ENCODE peak calls at places on chromosomes 16 and 17, in eight cellular contexts. Y, Z, W, S, R, X, L and P are unnamed samples.

GRCh38 chr16:47013910-47014309 is 40.4 kb upstream of the DNAJA2 start:
- DNase-seq in Y (no peak), Z (no peak), W (no peak), S (no peak), R (no peak), X (no peak), L (no peak), P (no peak)

GRCh38 chr17:17506893-17507464 is 10.8 kb upstream of the RASD1 start:
- DNase-seq in Y (no peak), Z (no peak), W (no peak), S (no peak), R (peak; percentile 78), X (peak; percentile 48), L (no peak), P (peak; percentile 83)

GRCh38 chr17:82019905-82020873 is 2.5 kb downstream of the CENPX start:
- DNase-seq in Y (peak; percentile 41), Z (peak; percentile 52), W (peak; percentile 21), S (no peak), R (peak; percentile 98), X (peak; percentile 88), L (peak; percentile 76), P (peak; percentile 70)

GRCh38 chr16:53530046-53530445 is 27.0 kb upstream of the AKTIP start:
- DNase-seq in Y (no peak), Z (no peak), W (no peak), S (no peak), R (no peak), X (peak; percentile 61), L (no peak), P (no peak)

GRCh38 chr16:10607157-10607556 is 26.8 kb upstream of the EMP2 start:
- DNase-seq in Y (no peak), Z (no peak), W (no peak), S (no peak), R (no peak), X (no peak), L (no peak), P (no peak)

GRCh38 chr16:58222532-58223316 is 24.8 kb upstream of the CSNK2A2 start:
- DNase-seq in Y (no peak), Z (peak; percentile 88), W (peak; percentile 25), S (peak; percentile 45), R (peak; percentile 76), X (no peak), L (no peak), P (no peak)

GRCh38 chr17:57810740-57811632 is 38.9 kb downstream of the MRPS23 start:
- DNase-seq in Y (peak; percentile 28), Z (no peak), W (peak; percentile 4), S (peak; percentile 86), R (peak; percentile 45), X (peak; percentile 74), L (no peak), P (peak; percentile 69)

GRCh38 chr17:49132699-49133364 is at the start of gene B4GALNT2:
- DNase-seq in Y (no peak), Z (peak; percentile 32), W (no peak), S (no peak), R (peak; percentile 90), X (peak; percentile 39), L (no peak), P (no peak)

GRCh38 chr16:46607529-46607928 is 13.7 kb downstream of the SHCBP1 start:
- DNase-seq in Y (peak; percentile 84), Z (peak; percentile 72), W (peak; percentile 76), S (peak; percentile 88), R (no peak), X (no peak), L (peak; percentile 55), P (no peak)

GRCh38 chr17:76540381-76541300 is 797 bp downstream of the PRCD start:
- DNase-seq in Y (peak; percentile 96), Z (peak; percentile 96), W (peak; percentile 94), S (peak; percentile 97), R (peak; percentile 100), X (peak; percentile 93), L (peak; percentile 41), P (peak; percentile 90)

GRCh38 chr16:2686912-2687507 is 4.7 kb downstream of the KCTD5 start:
- DNase-seq in Y (no peak), Z (no peak), W (no peak), S (no peak), R (peak; percentile 83), X (no peak), L (peak; percentile 91), P (peak; percentile 30)

GRCh38 chr17:32452281-32452680 is 8.0 kb downstream of the PSMD11 start:
- DNase-seq in Y (no peak), Z (no peak), W (peak; percentile 73), S (no peak), R (no peak), X (no peak), L (no peak), P (no peak)

GRCh38 chr17:34579017-34579946 is at the start of gene TMEM132E:
- DNase-seq in Y (peak; percentile 10), Z (peak; percentile 10), W (peak; percentile 2), S (peak; percentile 12), R (peak; percentile 90), X (peak; percentile 75), L (no peak), P (peak; percentile 29)

GRCh38 chr16:10661236-10661635 is 33.5 kb downstream of the TEKT5 start:
- DNase-seq in Y (no peak), Z (no peak), W (no peak), S (no peak), R (no peak), X (no peak), L (no peak), P (no peak)

GRCh38 chr17:46948544-46948943 is 25.6 kb downstream of the GOSR2 start:
- DNase-seq in Y (no peak), Z (no peak), W (no peak), S (no peak), R (no peak), X (no peak), L (no peak), P (no peak)

GRCh38 chr16:49754495-49755290 is 101.2 kb downstream of the ZNF423 start:
- DNase-seq in Y (no peak), Z (no peak), W (no peak), S (peak; percentile 33), R (peak; percentile 76), X (peak; percentile 50), L (peak; percentile 3), P (peak; percentile 45)

GRCh38 chr17:72822358-72823023 is 270.0 kb downstream of the SLC39A11 start:
- DNase-seq in Y (no peak), Z (no peak), W (no peak), S (peak; percentile 49), R (no peak), X (no peak), L (peak; percentile 31), P (no peak)

DNA sequence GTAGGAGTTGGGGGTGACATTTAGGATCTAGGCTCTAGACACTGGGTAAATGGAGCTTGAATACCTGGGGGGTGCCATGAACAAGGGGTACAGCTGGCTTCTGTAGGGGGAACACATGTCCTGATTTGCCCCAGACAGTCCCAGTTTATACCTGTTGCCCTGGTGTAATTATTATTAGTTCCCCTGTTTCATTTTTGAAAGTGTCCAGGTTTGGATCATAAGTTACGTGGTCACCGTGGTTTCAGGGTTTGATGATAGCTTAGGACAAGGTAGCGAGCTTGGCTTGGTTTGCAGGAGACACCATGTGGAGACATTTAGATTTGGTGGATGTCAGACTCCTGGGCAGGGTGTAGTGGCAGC is 5.5 kb downstream of the MLLT6 start:
- DNase-seq in Y (no peak), Z (no peak), W (no peak), S (no peak), R (peak; percentile 59), X (no peak), L (no peak), P (no peak)
- H3K4me3 ChIP-seq in Y (no peak overlapping the region), Z (no peak overlapping the region), W (no peak overlapping the region), S (no peak overlapping the region), R (no peak overlapping the region), X (no peak overlapping the region), L (no peak overlapping the region), P (no peak overlapping the region)

DNA sequence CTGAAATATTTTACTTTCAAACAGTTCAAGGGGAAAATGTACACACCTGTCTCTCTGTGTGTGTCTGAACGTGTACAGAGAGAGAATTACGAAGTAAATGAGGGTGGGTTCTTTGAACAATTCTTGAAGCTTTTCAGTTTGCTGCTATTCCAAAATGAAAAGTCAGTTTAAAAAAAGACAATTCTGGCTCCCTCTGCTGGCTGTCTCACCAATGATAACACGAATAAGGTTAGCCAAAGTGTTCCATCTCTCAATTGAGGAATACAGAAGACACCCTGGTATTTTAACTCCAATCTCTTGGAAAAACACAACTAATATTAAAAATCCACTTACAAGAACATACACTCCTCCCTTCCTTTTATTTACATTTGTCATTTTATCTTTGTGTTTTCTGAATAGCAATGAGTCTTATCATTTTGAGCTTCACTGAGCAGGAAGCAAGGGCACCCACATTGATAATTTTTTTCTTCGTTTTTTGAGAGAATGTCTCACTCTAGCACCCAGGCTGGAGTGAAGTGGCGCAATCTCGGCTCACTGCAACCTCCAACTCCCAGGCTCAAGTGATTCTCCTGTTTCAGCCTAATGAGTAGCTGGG is 20.5 kb downstream of the EFTUD2 start:
- DNase-seq in Y (peak; percentile 48), Z (peak; percentile 36), W (peak; percentile 38), S (peak; percentile 60), R (peak; percentile 87), X (peak; percentile 47), L (peak; percentile 18), P (no peak)
- TF ChIP-seq CTCF in Y (peak; percentile 62), Z (peak; percentile 65), W (peak; percentile 66), S (peak; percentile 71), R (peak; percentile 72), X (peak; percentile 80), L (peak; percentile 44), P (peak; percentile 64)

DNA sequence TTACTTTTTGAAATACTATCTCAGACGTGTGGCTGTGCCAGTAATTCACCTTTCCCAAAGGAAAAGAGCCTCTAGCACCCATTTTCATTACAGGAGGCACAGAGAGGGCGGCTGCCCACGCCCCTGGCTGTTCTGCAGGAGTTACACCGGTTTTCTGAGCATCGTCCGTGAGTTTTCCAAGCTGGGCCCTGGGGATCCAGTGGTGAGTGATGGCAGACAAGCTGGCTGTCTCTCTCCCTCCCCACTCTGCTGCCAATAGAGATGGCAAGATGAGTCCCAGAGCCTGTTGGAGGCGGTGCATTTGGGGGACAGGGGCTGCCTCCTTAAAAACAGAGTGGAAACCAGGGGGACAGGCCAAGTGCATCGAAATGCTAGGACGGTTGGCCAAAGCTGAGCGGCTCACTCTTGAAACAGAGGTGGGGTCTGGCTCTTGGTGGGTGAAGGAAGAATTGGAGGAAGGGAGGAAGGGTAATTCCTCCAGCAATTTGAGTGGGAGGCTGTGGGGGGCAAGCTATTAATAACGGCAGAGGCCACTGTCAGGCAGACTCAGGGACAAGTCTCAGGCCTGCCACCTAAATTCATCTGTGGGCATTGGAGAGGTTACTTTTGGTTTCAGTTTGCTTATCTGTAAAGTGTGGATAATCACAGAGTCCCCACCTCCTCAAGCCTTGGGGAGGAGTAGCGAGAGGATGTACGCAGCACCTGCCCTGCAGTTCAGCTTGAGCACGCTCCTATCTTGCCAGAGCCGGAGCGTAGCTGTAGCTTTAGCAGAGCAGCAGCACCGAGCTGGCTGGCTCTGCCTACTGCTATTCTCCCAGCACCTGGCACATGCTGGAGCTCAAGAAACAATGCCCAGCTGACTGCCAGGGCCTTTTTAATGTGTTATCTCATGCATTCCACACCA is 7.5 kb upstream of the NOS2 start:
- DNase-seq in Y (peak; percentile 6), Z (no peak), W (no peak), S (no peak), R (no peak), X (no peak), L (peak; percentile 93), P (no peak)
- H3K4me3 ChIP-seq in Y (no peak overlapping the region), Z (no peak overlapping the region), W (no peak overlapping the region), S (no peak overlapping the region), R (no peak overlapping the region), X (no peak overlapping the region), L (peak overlapping the region; percentile 46), P (peak overlapping the region; percentile 8)

DNA sequence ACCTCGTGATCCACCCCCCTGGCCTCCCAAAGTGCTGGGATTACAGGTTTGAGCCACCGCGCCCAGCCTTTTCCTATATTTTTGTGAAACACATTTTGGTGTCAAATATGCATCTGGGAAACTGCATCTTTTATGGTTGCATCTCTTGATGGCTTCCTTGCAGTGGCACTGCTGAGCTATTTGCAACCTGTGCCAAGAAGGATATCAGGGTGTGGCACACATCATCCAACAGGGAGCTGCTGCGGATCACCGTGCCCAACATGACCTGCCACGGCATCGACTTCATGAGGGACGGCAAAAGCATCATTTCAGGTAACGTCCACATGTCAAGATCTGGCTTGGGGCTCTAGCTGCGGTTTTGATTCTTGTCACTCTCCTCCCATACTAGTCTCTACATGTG is 16.8 kb upstream of the USP43 start:
- DNase-seq in Y (no peak), Z (no peak), W (no peak), S (no peak), R (no peak), X (no peak), L (no peak), P (no peak)
- TF ChIP-seq CTCF in Y (no peak), Z (peak; percentile 23), W (no peak), S (no peak), R (no peak), X (no peak), L (no peak), P (no peak)